ENCODE peak calls at places on chromosomes 13 and 19, in seven cellular contexts. X, Z, T, R, J, C and D are unnamed samples.

GRCh38 chr13:38328699-38329098 is 21.0 kb upstream of the UFM1 start:
- DNase-seq in Z (no peak), J (no peak), T (no peak), R (no peak), X (no peak), C (no peak), D (no peak)

GRCh38 chr13:70432276-70432805 is 324.1 kb upstream of the KLHL1 start:
- DNase-seq in R (no peak), Z (no peak), C (no peak), T (no peak), X (no peak), J (no peak), D (no peak)

GRCh38 chr13:30829788-30830637 is 76.1 kb upstream of the MEDAG start:
- DNase-seq in C (no peak), J (no peak), T (no peak), R (no peak), Z (peak), X (no peak), D (no peak)

GRCh38 chr19:29810504-29810871 is 1.3 kb upstream of the CCNE1 start:
- DNase-seq in J (no peak), Z (no peak), R (no peak), T (peak), X (peak), C (no peak), D (no peak)

GRCh38 chr19:6529351-6529750 is 1.5 kb upstream of the TNFSF9 start:
- DNase-seq in Z (no peak), X (no peak), R (no peak), J (no peak), C (no peak), T (no peak), D (no peak)

GRCh38 chr13:54799621-54800226 is 1771.1 kb downstream of the OLFM4 start:
- DNase-seq in Z (no peak), J (no peak), T (no peak), R (no peak), C (no peak), X (no peak), D (no peak)

GRCh38 chr13:76823969-76824368 is 62.2 kb downstream of the KCTD12 start:
- DNase-seq in J (no peak), Z (no peak), C (no peak), T (no peak), X (no peak), R (no peak), D (peak)

GRCh38 chr19:56670401-56670960 is 1.1 kb downstream of the ZNF835 start:
- DNase-seq in T (no peak), C (no peak), R (no peak), X (no peak), Z (no peak), J (no peak), D (no peak)

GRCh38 chr19:50639121-50640112 is at the start of gene SYT3:
- DNase-seq in C (no peak), J (no peak), X (no peak), R (peak), Z (no peak), T (peak), D (no peak)

GRCh38 chr13:26934096-26934495 is 173.5 kb upstream of the GPR12 start:
- DNase-seq in T (no peak), J (no peak), C (no peak), Z (no peak), R (no peak), X (no peak), D (no peak)

DNA sequence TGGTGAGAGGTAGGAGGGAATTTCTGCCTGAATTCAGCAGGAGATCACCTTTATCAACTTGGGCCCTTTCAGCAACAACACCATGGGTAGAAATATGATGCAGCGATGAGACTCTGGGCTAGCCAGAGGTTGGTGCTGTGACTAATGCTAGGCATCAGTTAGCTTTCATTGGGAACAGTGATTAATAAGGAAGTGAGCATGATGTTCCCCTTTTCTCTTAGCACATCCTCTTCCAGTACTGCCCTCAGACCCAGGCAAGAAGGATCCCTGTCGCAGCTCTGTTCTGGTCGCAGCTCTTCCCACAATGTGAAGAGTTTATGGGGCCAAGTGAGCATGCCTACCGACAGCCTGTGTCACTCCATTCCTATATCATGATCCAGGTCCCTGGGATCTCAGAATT is 100.5 kb downstream of the FLT1 start:
- DNase-seq in X (peak), J (no peak), R (no peak), C (no peak), T (peak), Z (no peak), D (no peak)
- H3K27ac ChIP-seq in X (no peak), J (no peak), R (no peak), C (no peak), T (no peak), Z (no peak), D (no peak)

GRCh38 chr13:87792878-87793277 is 121.7 kb downstream of the SLITRK5 start:
- DNase-seq in R (no peak), Z (no peak), X (no peak), J (no peak), C (no peak), T (no peak), D (no peak)

GRCh38 chr13:87788363-87788762 is 117.2 kb downstream of the SLITRK5 start:
- DNase-seq in T (no peak), Z (no peak), J (no peak), C (no peak), X (no peak), R (no peak), D (no peak)
- H2AFZ ChIP-seq in T (no peak), Z (no peak), J (no peak), C (no peak), X (no peak), R (no peak), D (no peak)

GRCh38 chr19:44687898-44688297 is 11.1 kb upstream of the CEACAM16 start:
- DNase-seq in T (no peak), C (no peak), Z (no peak), J (no peak), X (no peak), R (no peak), D (no peak)

GRCh38 chr19:44686896-44687295 is 12.1 kb upstream of the CEACAM16 start:
- DNase-seq in R (no peak), C (no peak), Z (no peak), X (no peak), T (no peak), J (no peak), D (no peak)

GRCh38 chr19:44684892-44685847 is 13.8 kb upstream of the CEACAM16 start:
- DNase-seq in T (peak), R (peak), X (peak), Z (peak), J (peak), C (no peak), D (no peak)

GRCh38 chr19:44683434-44684210 is 12.3 kb downstream of the CEACAM19 start:
- DNase-seq in T (no peak), J (no peak), Z (no peak), C (no peak), R (no peak), X (no peak), D (no peak)

DNA sequence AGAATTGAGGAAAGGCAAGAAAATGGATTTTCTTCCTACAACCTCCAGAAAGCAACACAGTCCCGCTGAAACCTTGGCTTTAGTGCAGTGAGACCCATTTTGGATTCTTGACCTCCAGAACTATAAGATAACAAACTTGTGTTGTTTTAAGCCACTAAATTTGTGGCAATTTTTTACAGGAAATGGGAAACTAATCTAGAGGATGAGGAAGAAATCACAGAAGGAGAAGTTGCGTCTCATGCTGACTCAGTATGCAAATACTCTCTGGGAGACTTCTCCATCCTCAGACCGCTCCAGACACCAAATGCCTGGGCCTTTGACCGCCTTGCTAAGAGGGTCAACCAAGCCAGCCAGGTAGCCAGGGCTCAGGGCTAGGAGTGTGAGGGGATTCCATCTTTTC is 13.1 kb upstream of the CEACAM16 start:
- DNase-seq in T (peak), X (peak), C (no peak), Z (no peak), R (no peak), J (peak), D (no peak)
- H3K9ac ChIP-seq in T (no peak), X (no peak), C (no peak), Z (no peak), R (no peak), J (no peak), D (no peak)

DNA sequence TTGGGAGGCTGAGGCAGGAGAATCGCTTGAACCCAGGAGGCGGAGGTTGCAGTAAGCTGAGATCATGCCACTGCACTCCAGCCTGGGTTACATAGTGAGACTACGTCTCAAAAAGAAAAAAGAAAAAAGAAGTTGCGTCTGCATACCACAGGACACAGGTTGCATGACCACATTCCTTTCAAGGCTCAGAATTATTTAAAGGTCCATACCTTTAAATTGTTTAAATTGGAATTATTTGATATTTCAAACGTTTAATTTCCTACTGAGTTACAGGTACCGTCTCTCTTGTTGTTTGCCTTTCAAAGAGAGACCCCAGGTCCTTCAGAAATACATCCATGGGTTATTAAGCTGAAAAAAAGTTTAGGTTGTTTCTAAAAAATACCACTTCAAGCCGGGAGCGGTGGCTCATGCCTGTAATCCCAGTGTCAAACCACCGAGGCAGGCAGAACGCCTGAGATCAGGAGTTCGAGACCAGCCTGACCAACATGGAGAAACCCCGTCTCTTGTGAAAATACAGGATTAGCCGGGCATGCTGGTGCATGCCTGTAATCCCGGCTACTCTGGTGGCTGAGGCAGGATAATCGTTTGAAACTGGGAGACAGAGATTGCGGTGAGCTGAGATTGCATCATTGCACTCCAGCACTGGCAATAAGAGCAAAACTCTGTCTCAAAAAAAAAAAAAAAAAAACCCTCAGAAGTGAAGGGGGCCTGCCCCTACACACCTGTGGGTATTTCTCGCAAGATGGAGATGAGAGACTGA is 18.6 kb downstream of the ZNF816 start:
- DNase-seq in R (no peak), X (no peak), Z (peak), J (no peak), T (no peak), C (no peak), D (no peak)
- H3K27ac ChIP-seq in R (peak), X (no peak), Z (peak), J (no peak), T (no peak), C (no peak), D (no peak)

GRCh38 chr19:4967738-4968461 is 1.0 kb upstream of the KDM4B start:
- DNase-seq in Z (no peak), T (no peak), X (peak), R (no peak), C (no peak), J (no peak), D (peak)
- H2AFZ ChIP-seq in Z (no peak), T (peak), X (peak), R (peak), C (peak), J (peak), D (peak)

GRCh38 chr19:19105365-19106060 is 32.8 kb downstream of the TMEM161A start:
- DNase-seq in X (peak), C (peak), Z (peak), R (peak), J (peak), T (no peak), D (peak)

GRCh38 chr19:19103167-19103566 is 35.1 kb downstream of the TMEM161A start:
- DNase-seq in T (no peak), C (no peak), X (no peak), Z (no peak), J (no peak), R (no peak), D (no peak)

GRCh38 chr19:19109601-19110000 is 28.7 kb downstream of the TMEM161A start:
- DNase-seq in X (peak), T (peak), C (no peak), R (no peak), J (no peak), Z (no peak), D (no peak)

GRCh38 chr19:19107663-19108062 is 30.6 kb downstream of the TMEM161A start:
- DNase-seq in C (no peak), R (no peak), T (no peak), X (no peak), Z (no peak), J (no peak), D (no peak)

DNA sequence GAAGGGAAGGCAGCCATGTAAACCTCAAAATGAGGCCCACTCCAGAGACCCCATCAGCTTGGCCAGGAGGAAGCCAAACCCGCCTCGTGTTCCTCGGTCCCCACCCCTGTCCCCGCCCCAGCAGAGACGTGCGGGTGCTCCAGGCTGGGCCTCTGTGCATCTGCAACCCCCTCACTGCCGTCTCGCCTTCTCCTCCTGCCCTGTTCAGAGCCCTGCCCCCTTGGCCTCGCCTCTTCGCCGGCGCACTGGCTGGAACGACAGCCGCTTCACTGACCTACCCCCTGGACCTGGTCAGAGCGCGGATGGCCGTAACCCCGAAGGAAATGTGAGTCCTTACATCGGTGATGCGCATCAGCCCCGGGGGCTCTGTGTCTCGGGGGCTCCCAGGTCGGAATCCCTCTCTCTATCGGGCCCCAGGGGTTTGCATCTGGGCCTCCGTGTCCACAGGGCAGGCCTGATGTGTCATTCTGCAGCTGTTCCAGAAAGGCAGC is 32.2 kb downstream of the TMEM161A start:
- DNase-seq in Z (no peak), C (no peak), R (no peak), X (peak), J (no peak), T (no peak), D (no peak)
- H3K9ac ChIP-seq in Z (no peak), C (no peak), R (peak), X (peak), J (peak), T (peak), D (peak)

GRCh38 chr19:46133777-46134231 is 9.3 kb upstream of the IGFL3 start:
- DNase-seq in C (no peak), X (no peak), T (no peak), Z (no peak), J (peak), R (no peak), D (no peak)
- H3K27ac ChIP-seq in C (no peak), X (peak), T (peak), Z (peak), J (peak), R (peak), D (no peak)

GRCh38 chr13:105139380-105140285 is 1395.8 kb downstream of the EFNB2 start:
- DNase-seq in X (peak), J (no peak), R (no peak), Z (peak), T (peak), C (peak), D (peak)
- H2AFZ ChIP-seq in X (no peak), J (peak), R (peak), Z (peak), T (peak), C (peak), D (peak)

GRCh38 chr13:110394371-110394841 is 87.3 kb downstream of the COL4A2 start:
- DNase-seq in Z (no peak), X (peak), R (no peak), C (no peak), T (peak), J (peak), D (no peak)
- H3K9ac ChIP-seq in Z (no peak), X (no peak), R (no peak), C (no peak), T (no peak), J (peak), D (no peak)

GRCh38 chr19:3683866-3684816 is 16.1 kb downstream of the PIP5K1C start:
- DNase-seq in C (no peak), J (peak), X (peak), T (peak), R (no peak), Z (no peak), D (no peak)
- H3K27ac ChIP-seq in C (peak), J (peak), X (peak), T (no peak), R (peak), Z (no peak), D (no peak)